ENCODE peak calls at places on chromosomes 3 and 15, in four cellular contexts. A, J, I and S are unnamed samples. For H3K4me1, the result is how much of the 10 kb centered on the place peaks cover.

GRCh38 chr15:57216288-57216687 is 160.0 kb upstream of the CGNL1 start:
- DNase-seq in I (no peak), A (peak), J (no peak), S (no peak)

GRCh38 chr3:14560110-14560509 is 20.0 kb upstream of the GRIP2 start:
- DNase-seq in A (no peak), I (no peak), J (no peak), S (no peak)

GRCh38 chr3:197308591-197308990 is 10.2 kb upstream of the DLG1 start:
- DNase-seq in A (peak), I (no peak), J (no peak), S (no peak)

GRCh38 chr3:3170998-3171397 is 8.5 kb downstream of the CRBN start:
- DNase-seq in A (peak), I (no peak), J (no peak), S (no peak)

GRCh38 chr3:56702487-56703315 is 19.6 kb upstream of the TASOR start:
- DNase-seq in J (no peak), I (peak), A (peak), S (peak)

GRCh38 chr3:152376351-152377183 is 107.8 kb downstream of the MBNL1 start:
- DNase-seq in A (peak), I (no peak), J (no peak), S (no peak)

GRCh38 chr3:8303466-8303865 is 198.2 kb upstream of the LMCD1 start:
- DNase-seq in I (no peak), A (no peak), J (no peak), S (no peak)

GRCh38 chr3:126837773-126838172 is 133.7 kb downstream of the CHCHD6 start:
- DNase-seq in I (no peak), J (no peak), A (no peak), S (no peak)

GRCh38 chr3:147655236-147655635 is 246.1 kb downstream of the ZIC1 start:
- DNase-seq in A (peak), I (no peak), J (no peak), S (no peak)

GRCh38 chr3:72163809-72164634 is 379.1 kb upstream of the PROK2 start:
- DNase-seq in I (no peak), A (no peak), J (no peak), S (no peak)

GRCh38 chr3:85881833-85882393 is 923.1 kb downstream of the CADM2 start:
- DNase-seq in I (no peak), J (no peak), A (no peak), S (no peak)

GRCh38 chr3:50617911-50618481 is 1.0 kb downstream of the MAPKAPK3 start:
- DNase-seq in I (peak), J (no peak), A (no peak), S (no peak)

GRCh38 chr3:29284578-29284977 is 3.7 kb downstream of the RBMS3 start:
- DNase-seq in A (peak), I (no peak), J (no peak), S (no peak)

GRCh38 chr3:72301779-72302178 is 516.8 kb upstream of the PROK2 start:
- DNase-seq in I (no peak), A (no peak), J (no peak), S (no peak)

GRCh38 chr3:134463676-134464611 is 21.8 kb downstream of the ANAPC13 start:
- DNase-seq in J (no peak), I (peak), A (peak), S (peak)

GRCh38 chr3:59425371-59425770 is 375.5 kb upstream of the CFAP20DC start:
- DNase-seq in A (peak), I (no peak), J (no peak), S (no peak)

GRCh38 chr3:87120850-87121249 is 106.3 kb upstream of the CHMP2B start:
- DNase-seq in I (no peak), J (no peak), A (no peak), S (no peak)

GRCh38 chr3:187823802-187824201 is 78.5 kb upstream of the BCL6 start:
- DNase-seq in J (no peak), I (no peak), A (no peak), S (no peak)

GRCh38 chr3:27633224-27633545 is 88.9 kb downstream of the EOMES start:
- DNase-seq in J (no peak), A (peak), I (peak), S (no peak)

GRCh38 chr3:107704477-107704876 is 181.7 kb downstream of the BBX start:
- DNase-seq in I (no peak), J (no peak), A (peak), S (no peak)

GRCh38 chr3:152638707-152639450 is 196.1 kb upstream of the P2RY1 start:
- DNase-seq in J (no peak), A (peak), I (no peak), S (no peak)

GRCh38 chr3:8254489-8254888 is 247.1 kb upstream of the LMCD1 start:
- DNase-seq in A (no peak), J (no peak), I (no peak), S (no peak)

GRCh38 chr3:133384331-133385027 is 15.4 kb upstream of the BFSP2 start:
- DNase-seq in I (peak), J (peak), A (peak), S (peak)

GRCh38 chr3:49006591-49007067 is 562 bp upstream of the WDR6 start:
- DNase-seq in I (no peak), A (peak), J (peak), S (no peak)

GRCh38 chr3:66693461-66693912 is 192.7 kb upstream of the LRIG1 start:
- DNase-seq in J (peak), I (no peak), A (peak), S (no peak)

GRCh38 chr3:125072749-125073404 is 17.1 kb upstream of the HEG1 start:
- DNase-seq in J (no peak), I (no peak), A (no peak), S (no peak)

GRCh38 chr15:60605879-60606304 is 127.0 kb upstream of the ICE2 start:
- DNase-seq in I (peak), J (no peak), A (peak), S (no peak)

GRCh38 chr3:174540081-174540480 is 319.1 kb upstream of the NAALADL2 start:
- DNase-seq in I (no peak), J (no peak), A (no peak), S (peak)

GRCh38 chr3:9914559-9915251 is 2.2 kb upstream of the IL17RC start:
- DNase-seq in I (no peak), A (no peak), J (no peak), S (no peak)

GRCh38 chr3:161355508-161355907 is 15.8 kb downstream of the SPTSSB start:
- DNase-seq in I (no peak), A (no peak), J (no peak), S (no peak)

GRCh38 chr3:95333826-95334225 is 1271.0 kb downstream of the NSUN3 start:
- DNase-seq in I (no peak), J (no peak), A (no peak), S (no peak)

GRCh38 chr15:76575177-76576078 is 238.9 kb downstream of the ISL2 start:
- DNase-seq in I (no peak), A (no peak), J (no peak), S (no peak)

GRCh38 chr15:50884583-50884982 is 23.9 kb upstream of the AP4E1 start:
- DNase-seq in I (no peak), J (no peak), A (no peak), S (no peak)

GRCh38 chr15:25674948-25675347 is 188.2 kb downstream of the ATP10A start:
- DNase-seq in J (no peak), A (no peak), I (no peak), S (no peak)

GRCh38 chr15:23570466-23570865 is 5.0 kb downstream of the MKRN3 start:
- DNase-seq in A (no peak), J (no peak), I (no peak), S (no peak)

GRCh38 chr15:44593042-44593736 is 56.2 kb downstream of the EIF3J start:
- DNase-seq in A (peak), J (no peak), I (no peak), S (no peak)

GRCh38 chr15:90006217-90007088 is 5.3 kb downstream of the ZNF710 start:
- DNase-seq in A (no peak), J (no peak), I (no peak), S (no peak)

GRCh38 chr15:90003736-90004135 is 2.6 kb downstream of the ZNF710 start:
- DNase-seq in J (no peak), A (no peak), I (no peak), S (no peak)

GRCh38 chr15:90002428-90002844 is 1.3 kb downstream of the ZNF710 start:
- DNase-seq in J (peak), A (peak), I (peak), S (no peak)

GRCh38 chr15:90004671-90005070 is 3.5 kb downstream of the ZNF710 start:
- DNase-seq in J (no peak), I (peak), A (peak), S (no peak)

GRCh38 chr15:90004252-90004651 is 3.1 kb downstream of the ZNF710 start:
- DNase-seq in J (no peak), A (peak), I (peak), S (no peak)
- H3K4me1 ChIP-seq in J (under half), A (under half), I (half or more), S (under half)

GRCh38 chr3:194399166-194399565 is at the start of gene GP5:
- DNase-seq in I (no peak), A (no peak), J (no peak), S (no peak)
- H3K4me1 ChIP-seq in I (under half), A (under half), J (under half), S (under half)

GRCh38 chr3:46640927-46641326 is 28.6 kb downstream of the FAM240A start:
- DNase-seq in A (no peak), I (no peak), J (no peak), S (no peak)
- H3K4me1 ChIP-seq in A (under half), I (under half), J (under half), S (under half)

GRCh38 chr15:88243895-88244787 is 12.4 kb downstream of the NTRK3 start:
- DNase-seq in J (no peak), A (peak), I (no peak), S (no peak)
- H3K4me1 ChIP-seq in J (under half), A (under half), I (under half), S (under half)

GRCh38 chr3:129587061-129587460 is 19.4 kb downstream of the PLXND1 start:
- DNase-seq in J (no peak), A (no peak), I (no peak), S (no peak)

GRCh38 chr3:129591932-129592331 is 14.5 kb downstream of the PLXND1 start:
- DNase-seq in I (no peak), A (no peak), J (no peak), S (no peak)

GRCh38 chr3:129584631-129585030 is 21.8 kb downstream of the PLXND1 start:
- DNase-seq in I (no peak), J (no peak), A (no peak), S (no peak)

GRCh38 chr3:129585949-129586657 is 20.4 kb downstream of the PLXND1 start:
- DNase-seq in J (no peak), I (no peak), A (no peak), S (no peak)

GRCh38 chr3:129587559-129588210 is 18.8 kb downstream of the PLXND1 start:
- DNase-seq in A (no peak), J (no peak), I (no peak), S (no peak)
- H3K4me1 ChIP-seq in A (under half), J (under half), I (half or more), S (under half)